ENCODE peak calls at places on chromosomes 16 and 17, in nine cellular contexts. S is adrenal gland, P is ovary, C is testis, D is heart left ventricle, I is Peyer's patch, N is A549, R is uterus, Z is IMR-90. K is an unnamed sample.

GRCh38 chr16:84970447-84971127 is 40.7 kb downstream of the ZDHHC7 start:
- DNase-seq in S (peak; percentile 78), Z (peak; percentile 76), N (peak; percentile 89), I (peak; percentile 68), D (peak; percentile 78), P (peak; percentile 85), C (peak; percentile 86), R (peak; percentile 77), K (peak; percentile 82)

GRCh38 chr16:19907161-19907992 is 22.7 kb upstream of the GPRC5B start:
- DNase-seq in N (peak; percentile 74), I (peak; percentile 29), S (peak; percentile 61), R (peak; percentile 59), Z (peak; percentile 64), D (peak; percentile 36), P (peak; percentile 44), C (peak; percentile 79), K (peak; percentile 67)

GRCh38 chr17:15123593-15124590 is 141.2 kb downstream of the PMP22 start:
- DNase-seq in I (no peak), D (no peak), N (no peak), Z (peak; percentile 76), C (no peak), P (no peak), R (no peak), S (no peak), K (no peak)

GRCh38 chr16:87461466-87461975 is 31.3 kb downstream of the ZCCHC14 start:
- DNase-seq in C (peak; percentile 84), D (peak; percentile 72), R (peak; percentile 37), P (peak; percentile 39), I (peak; percentile 45), Z (no peak), N (peak; percentile 94), S (peak; percentile 62), K (peak; percentile 93)

GRCh38 chr17:70271200-70271599 is 101.9 kb downstream of the KCNJ2 start:
- DNase-seq in R (no peak), I (no peak), N (no peak), Z (no peak), C (no peak), D (no peak), S (no peak), P (no peak), K (no peak)

GRCh38 chr16:4270595-4270994 is 2.2 kb downstream of the TFAP4 start:
- DNase-seq in C (no peak), D (no peak), Z (no peak), R (no peak), S (no peak), N (no peak), P (no peak), I (no peak), K (no peak)

GRCh38 chr16:66605177-66605999 is 884 bp downstream of the CMTM3 start:
- DNase-seq in Z (peak; percentile 34), S (peak; percentile 58), N (peak; percentile 32), C (peak; percentile 58), I (peak; percentile 40), R (peak; percentile 67), D (peak; percentile 74), P (peak; percentile 73), K (peak; percentile 40)

GRCh38 chr16:84357191-84357651 is 11.1 kb upstream of the ATP2C2 start:
- DNase-seq in N (no peak), D (no peak), R (no peak), C (no peak), I (no peak), P (no peak), S (no peak), Z (peak; percentile 52), K (no peak)

GRCh38 chr17:46171939-46172338 is 21.3 kb downstream of the KANSL1 start:
- DNase-seq in I (no peak), Z (no peak), S (no peak), R (no peak), C (no peak), N (no peak), P (no peak), D (no peak), K (no peak)

GRCh38 chr17:46173153-46173552 is 20.1 kb downstream of the KANSL1 start:
- DNase-seq in Z (no peak), C (no peak), N (no peak), S (no peak), D (no peak), P (no peak), I (no peak), R (no peak), K (no peak)

GRCh38 chr17:46167826-46168569 is 25.2 kb downstream of the KANSL1 start:
- DNase-seq in S (no peak), C (no peak), Z (peak; percentile 90), I (no peak), R (no peak), P (no peak), N (peak; percentile 61), D (no peak), K (no peak)

GRCh38 chr17:46169913-46170312 is 23.3 kb downstream of the KANSL1 start:
- DNase-seq in C (no peak), I (no peak), R (no peak), N (no peak), P (no peak), Z (no peak), S (no peak), D (no peak), K (no peak)

DNA sequence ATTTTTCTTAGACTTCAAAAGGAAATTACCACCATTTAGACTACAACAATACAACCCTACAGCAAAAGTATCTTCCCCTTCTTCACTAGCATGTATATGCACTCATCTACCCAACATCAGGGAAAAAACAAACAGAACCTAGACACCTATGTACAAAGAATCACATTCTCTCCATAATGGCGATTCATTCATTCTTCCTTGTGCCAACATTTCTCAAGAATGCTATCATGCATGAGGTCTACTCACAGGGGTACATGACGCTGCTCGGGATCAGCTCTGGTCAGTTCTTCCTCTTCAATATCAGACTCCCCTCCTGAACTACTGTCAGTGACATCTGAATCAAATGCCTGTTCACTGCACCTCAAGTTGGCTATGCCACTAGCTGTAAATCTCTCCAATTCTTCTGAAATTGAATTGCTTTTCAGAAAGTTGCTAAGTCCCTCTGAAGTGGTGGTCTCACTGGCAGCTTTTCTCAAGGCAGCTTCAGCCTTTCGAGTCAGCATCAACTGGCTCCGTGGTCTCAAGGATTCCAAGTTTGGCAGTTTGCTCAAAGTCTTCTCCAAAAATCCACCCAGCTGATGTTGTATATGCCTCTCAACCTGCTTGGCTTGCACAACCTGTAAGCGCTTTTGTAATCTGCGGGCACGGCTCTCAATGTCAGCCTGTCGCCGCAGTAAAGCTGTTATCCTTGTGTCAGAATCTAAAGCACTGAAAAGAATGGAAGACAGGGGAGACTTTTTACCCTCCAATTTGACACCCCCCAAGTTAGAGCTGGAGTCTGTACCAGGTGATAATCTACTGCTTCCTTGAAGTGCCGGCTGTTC is 22.4 kb downstream of the KANSL1 start:
- DNase-seq in C (no peak), R (no peak), N (no peak), D (no peak), P (no peak), I (no peak), Z (no peak), S (no peak), K (no peak)
- H3K4me3 ChIP-seq in C (no peak overlapping the region), R (no peak overlapping the region), N (no peak overlapping the region), D (no peak overlapping the region), P (no peak overlapping the region), I (no peak overlapping the region), Z (no peak overlapping the region), S (no peak overlapping the region), K (no peak overlapping the region)

GRCh38 chr16:15484662-15485061 is 50.3 kb downstream of the BMERB1 start:
- DNase-seq in R (no peak), N (no peak), Z (peak; percentile 81), S (no peak), I (no peak), C (no peak), D (no peak), P (no peak), K (no peak)

GRCh38 chr16:15485175-15485574 is 50.8 kb downstream of the BMERB1 start:
- DNase-seq in P (no peak), I (no peak), Z (no peak), N (no peak), C (no peak), R (no peak), S (no peak), D (no peak), K (no peak)

GRCh38 chr16:15483857-15484256 is 49.5 kb downstream of the BMERB1 start:
- DNase-seq in I (no peak), Z (no peak), P (no peak), S (no peak), N (no peak), C (no peak), D (no peak), R (no peak), K (no peak)

GRCh38 chr16:15482748-15483118 is 48.3 kb downstream of the BMERB1 start:
- DNase-seq in N (no peak), C (no peak), I (no peak), S (no peak), R (no peak), Z (no peak), D (no peak), P (no peak), K (no peak)

DNA sequence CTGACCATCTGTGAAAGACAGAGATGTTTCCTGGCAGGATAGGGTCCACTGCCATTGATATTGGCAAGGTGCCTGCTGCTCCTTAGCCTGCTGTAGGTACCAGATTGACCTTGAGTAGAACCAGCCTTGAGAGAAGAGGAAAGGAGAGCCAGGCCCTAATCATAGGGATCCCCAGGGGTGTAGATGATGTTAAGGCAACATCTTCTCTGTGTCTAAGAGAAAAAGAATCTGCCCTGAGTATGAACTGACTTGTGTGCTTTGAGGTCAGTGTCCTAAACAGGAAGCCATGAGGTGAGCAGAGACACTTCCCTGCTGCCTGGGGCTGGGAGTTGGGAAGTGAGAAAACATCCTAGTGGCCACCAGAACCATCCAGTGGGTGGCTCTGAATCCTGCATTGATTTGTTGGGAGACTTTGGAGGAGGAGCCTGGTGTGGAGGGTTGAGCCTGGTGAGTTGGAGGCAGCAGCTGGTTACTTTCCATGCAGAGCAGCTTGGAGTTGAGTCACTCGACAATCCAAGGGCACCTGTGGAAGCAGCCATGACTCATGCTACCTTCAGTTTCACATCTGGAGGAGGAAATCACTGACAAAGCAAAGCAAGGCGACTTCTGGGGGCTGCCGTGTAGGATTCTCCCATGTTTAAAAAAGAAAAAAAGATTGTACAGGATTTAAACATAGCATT is 47.8 kb downstream of the BMERB1 start:
- DNase-seq in N (peak; percentile 99), C (no peak), Z (peak; percentile 99), S (peak; percentile 83), P (peak; percentile 68), R (peak; percentile 49), D (peak; percentile 68), I (no peak), K (peak; percentile 29)
- TF ChIP-seq POLR2A in N (no peak), C (no peak), Z (no peak), S (peak; percentile 39), P (no peak), R (peak; percentile 26), D (no peak), I (no peak), K (no peak)

GRCh38 chr17:35368086-35368824 is 5.2 kb downstream of the SLFN11 start:
- DNase-seq in R (no peak), D (no peak), C (no peak), P (no peak), Z (peak; percentile 22), I (peak; percentile 71), N (no peak), S (no peak), K (peak; percentile 46)
- H3K4me1 ChIP-seq in R (no peaks in the 10 kb centered on the region), D (no peaks in the 10 kb centered on the region), C (no peaks in the 10 kb centered on the region), P (no peaks in the 10 kb centered on the region), Z (no peaks in the 10 kb centered on the region), I (peaks cover 5% of the 10 kb centered on the region), N (peaks cover under 1% of the 10 kb centered on the region), S (no peaks in the 10 kb centered on the region), K (no peaks in the 10 kb centered on the region)

DNA sequence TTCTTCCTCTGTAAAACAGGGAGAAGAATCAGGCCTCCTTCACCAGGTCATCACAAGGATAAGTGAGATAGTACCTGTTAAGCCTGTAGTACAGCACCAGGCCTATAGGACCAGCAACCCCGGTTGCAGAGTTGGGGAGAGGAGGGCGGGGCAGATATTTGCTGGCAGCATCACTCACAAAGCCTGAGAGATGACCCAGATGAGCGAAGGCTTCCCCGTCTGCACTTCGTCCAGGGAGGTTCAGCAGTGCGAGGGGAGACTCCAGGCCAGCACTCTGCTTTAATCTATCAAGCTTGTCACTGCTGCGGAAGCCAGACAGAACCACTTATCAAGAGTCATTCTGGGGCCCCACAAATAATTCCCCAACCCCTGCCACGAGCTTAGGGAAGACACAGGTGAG is 15.8 kb upstream of the RBBP6 start:
- DNase-seq in S (no peak), I (no peak), Z (no peak), C (peak; percentile 48), P (no peak), R (no peak), D (no peak), N (peak; percentile 39), K (no peak)
- H3K4me3 ChIP-seq in S (no peak overlapping the region), I (no peak overlapping the region), Z (no peak overlapping the region), C (no peak overlapping the region), P (no peak overlapping the region), R (no peak overlapping the region), D (no peak overlapping the region), N (no peak overlapping the region), K (no peak overlapping the region)